ENCODE peak calls at places on chromosomes 16 and 17, in six cellular contexts. One of them, this sample, is unnamed.
A peak's percentile ranks its signal among the peaks of the same experiment; 100 is the strongest.

GRCh38 chr17:46978489-46979022 is 497 bp downstream of the RPRML start:
- DNase-seq in uterus: no peak
- DNase-seq in esophagus squamous epithelium: no peak
- DNase-seq in GM12892: no peak
- DNase-seq in H54: no peak
- DNase-seq in suprapubic skin: no peak
- DNase-seq in this sample: no peak

GRCh38 chr17:79114455-79115301 is 40.1 kb downstream of the ENGASE start:
- DNase-seq in suprapubic skin: no peak
- DNase-seq in uterus: peak; percentile 30
- DNase-seq in H54: no peak
- DNase-seq in esophagus squamous epithelium: no peak
- DNase-seq in GM12892: no peak
- DNase-seq in this sample: peak; percentile 86

GRCh38 chr16:69494993-69495392 is 70.6 kb downstream of the CYB5B start:
- DNase-seq in H54: no peak
- DNase-seq in uterus: no peak
- DNase-seq in GM12892: no peak
- DNase-seq in esophagus squamous epithelium: no peak
- DNase-seq in suprapubic skin: no peak
- DNase-seq in this sample: no peak

GRCh38 chr16:85992779-85993178 is 93.8 kb downstream of the IRF8 start:
- DNase-seq in uterus: no peak
- DNase-seq in suprapubic skin: no peak
- DNase-seq in GM12892: no peak
- DNase-seq in esophagus squamous epithelium: no peak
- DNase-seq in H54: no peak
- DNase-seq in this sample: no peak

GRCh38 chr16:67110136-67110847 is 551 bp downstream of the PHAF1 start:
- DNase-seq in H54: no peak
- DNase-seq in uterus: no peak
- DNase-seq in GM12892: no peak
- DNase-seq in suprapubic skin: no peak
- DNase-seq in esophagus squamous epithelium: no peak
- DNase-seq in this sample: no peak

GRCh38 chr17:48542956-48543853 is 1.7 kb downstream of the HOXB2 start:
- DNase-seq in H54: no peak
- DNase-seq in GM12892: peak; percentile 71
- DNase-seq in suprapubic skin: no peak
- DNase-seq in uterus: no peak
- DNase-seq in esophagus squamous epithelium: no peak
- DNase-seq in this sample: no peak

GRCh38 chr16:4309102-4309832 is 6.6 kb upstream of the GLIS2 start:
- DNase-seq in H54: no peak
- DNase-seq in suprapubic skin: no peak
- DNase-seq in esophagus squamous epithelium: no peak
- DNase-seq in GM12892: no peak
- DNase-seq in uterus: no peak
- DNase-seq in this sample: no peak

GRCh38 chr17:77042688-77043330 is 98.0 kb upstream of the SEC14L1 start:
- DNase-seq in suprapubic skin: no peak
- DNase-seq in H54: no peak
- DNase-seq in uterus: no peak
- DNase-seq in esophagus squamous epithelium: no peak
- DNase-seq in GM12892: no peak
- DNase-seq in this sample: no peak

GRCh38 chr16:72811188-72811720 is 236.7 kb downstream of the ZFHX3 start:
- DNase-seq in esophagus squamous epithelium: no peak
- DNase-seq in GM12892: no peak
- DNase-seq in suprapubic skin: no peak
- DNase-seq in uterus: no peak
- DNase-seq in H54: no peak
- DNase-seq in this sample: no peak

GRCh38 chr17:19744492-19744891 is 3.6 kb downstream of the ALDH3A1 start:
- DNase-seq in H54: no peak
- DNase-seq in GM12892: no peak
- DNase-seq in uterus: no peak
- DNase-seq in esophagus squamous epithelium: no peak
- DNase-seq in suprapubic skin: no peak
- DNase-seq in this sample: no peak

GRCh38 chr16:57089406-57089805 is 3.0 kb upstream of the CPNE2 start:
- DNase-seq in H54: no peak
- DNase-seq in uterus: no peak
- DNase-seq in esophagus squamous epithelium: no peak
- DNase-seq in suprapubic skin: no peak
- DNase-seq in GM12892: no peak
- DNase-seq in this sample: no peak

GRCh38 chr17:36697907-36698526 is 96.6 kb downstream of the MRM1 start:
- DNase-seq in H54: no peak
- DNase-seq in esophagus squamous epithelium: no peak
- DNase-seq in uterus: no peak
- DNase-seq in suprapubic skin: no peak
- DNase-seq in GM12892: no peak
- DNase-seq in this sample: no peak

GRCh38 chr16:66511615-66512500 is 38.1 kb downstream of the TK2 start:
- DNase-seq in uterus: no peak
- DNase-seq in esophagus squamous epithelium: no peak
- DNase-seq in GM12892: no peak
- DNase-seq in H54: peak; percentile 64
- DNase-seq in suprapubic skin: no peak
- DNase-seq in this sample: peak; percentile 53

GRCh38 chr17:54277868-54278267 is 455.1 kb downstream of the KIF2B start:
- DNase-seq in esophagus squamous epithelium: no peak
- DNase-seq in H54: no peak
- DNase-seq in GM12892: no peak
- DNase-seq in suprapubic skin: no peak
- DNase-seq in uterus: no peak
- DNase-seq in this sample: no peak

GRCh38 chr17:46139365-46140210 is 53.6 kb downstream of the KANSL1 start:
- DNase-seq in H54: no peak
- DNase-seq in suprapubic skin: no peak
- DNase-seq in uterus: no peak
- DNase-seq in esophagus squamous epithelium: no peak
- DNase-seq in GM12892: no peak
- DNase-seq in this sample: no peak

GRCh38 chr17:69500911-69501429 is 86.5 kb downstream of the MAP2K6 start:
- DNase-seq in uterus: no peak
- DNase-seq in suprapubic skin: no peak
- DNase-seq in H54: no peak
- DNase-seq in GM12892: no peak
- DNase-seq in esophagus squamous epithelium: no peak
- DNase-seq in this sample: peak; percentile 15

GRCh38 chr17:4536259-4536741 is 18.9 kb downstream of the MYBBP1A start:
- DNase-seq in uterus: peak; percentile 39
- DNase-seq in H54: no peak
- DNase-seq in esophagus squamous epithelium: no peak
- DNase-seq in suprapubic skin: no peak
- DNase-seq in GM12892: no peak
- DNase-seq in this sample: no peak
- TF ChIP-seq POLR2A in uterus: no peak
- TF ChIP-seq POLR2A in H54: no peak
- TF ChIP-seq POLR2A in esophagus squamous epithelium: no peak
- TF ChIP-seq POLR2A in suprapubic skin: no peak
- TF ChIP-seq POLR2A in GM12892: no peak
- TF ChIP-seq POLR2A in this sample: no peak

DNA sequence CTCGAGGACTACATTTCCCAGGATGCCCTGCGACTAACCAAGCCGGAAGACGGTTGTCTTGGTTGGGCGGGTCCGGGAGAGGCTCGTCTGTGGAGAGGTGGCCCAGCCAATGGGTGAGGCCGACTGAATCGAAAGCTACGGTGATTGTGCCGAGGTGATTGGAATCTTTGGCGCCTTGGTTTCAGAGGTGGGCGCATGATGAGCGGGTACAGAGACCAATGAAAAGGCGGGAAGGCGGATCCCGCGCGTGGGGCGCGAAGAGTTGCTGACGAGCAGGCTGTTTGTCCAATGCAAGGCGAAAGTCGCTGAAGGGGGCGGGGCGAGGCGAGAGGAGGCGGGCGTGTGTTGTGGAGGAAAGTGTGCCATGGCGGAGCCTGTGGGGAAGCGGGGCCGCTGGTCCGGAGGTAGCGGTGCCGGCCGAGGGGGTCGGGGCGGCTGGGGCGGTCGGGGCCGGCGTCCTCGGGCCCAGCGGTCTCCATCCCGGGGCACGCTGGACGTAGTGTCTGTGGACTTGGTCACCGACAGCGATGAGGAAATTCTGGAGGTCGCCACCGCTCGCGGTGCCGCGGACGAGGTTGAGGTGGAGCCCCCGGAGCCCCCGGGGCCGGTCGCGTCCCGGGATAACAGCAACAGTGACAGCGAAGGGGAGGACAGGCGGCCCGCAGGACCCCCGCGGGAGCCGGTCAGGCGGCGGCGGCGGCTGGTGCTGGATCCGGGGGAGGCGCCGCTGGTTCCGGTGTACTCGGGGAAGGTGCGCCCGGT is at the start of gene NFATC2IP:
- DNase-seq in uterus: peak; percentile 100
- DNase-seq in GM12892: peak; percentile 97
- DNase-seq in H54: peak; percentile 98
- DNase-seq in suprapubic skin: peak; percentile 100
- DNase-seq in esophagus squamous epithelium: peak; percentile 97
- DNase-seq in this sample: peak; percentile 100
- TF ChIP-seq POLR2A in uterus: peak; percentile 20
- TF ChIP-seq POLR2A in GM12892: peak; percentile 88
- TF ChIP-seq POLR2A in H54: peak; percentile 78
- TF ChIP-seq POLR2A in suprapubic skin: no peak
- TF ChIP-seq POLR2A in esophagus squamous epithelium: no peak
- TF ChIP-seq POLR2A in this sample: peak; percentile 73

GRCh38 chr16:68242926-68243858 is 2.0 kb upstream of the PLA2G15 start:
- DNase-seq in H54: no peak
- DNase-seq in uterus: no peak
- DNase-seq in GM12892: no peak
- DNase-seq in suprapubic skin: no peak
- DNase-seq in esophagus squamous epithelium: no peak
- DNase-seq in this sample: no peak

GRCh38 chr16:68246121-68246520 is 948 bp downstream of the PLA2G15 start:
- DNase-seq in H54: no peak
- DNase-seq in suprapubic skin: no peak
- DNase-seq in uterus: no peak
- DNase-seq in esophagus squamous epithelium: no peak
- DNase-seq in GM12892: no peak
- DNase-seq in this sample: no peak

GRCh38 chr16:68246671-68247070 is 1.5 kb downstream of the PLA2G15 start:
- DNase-seq in uterus: no peak
- DNase-seq in esophagus squamous epithelium: no peak
- DNase-seq in suprapubic skin: no peak
- DNase-seq in GM12892: no peak
- DNase-seq in H54: no peak
- DNase-seq in this sample: no peak

GRCh38 chr16:68244481-68244902 is 681 bp upstream of the PLA2G15 start:
- DNase-seq in uterus: no peak
- DNase-seq in esophagus squamous epithelium: no peak
- DNase-seq in GM12892: no peak
- DNase-seq in suprapubic skin: no peak
- DNase-seq in H54: no peak
- DNase-seq in this sample: no peak

GRCh38 chr16:68244903-68245853 is at the start of gene PLA2G15:
- DNase-seq in H54: peak; percentile 83
- DNase-seq in uterus: peak; percentile 97
- DNase-seq in suprapubic skin: peak; percentile 98
- DNase-seq in esophagus squamous epithelium: peak; percentile 80
- DNase-seq in GM12892: peak; percentile 98
- DNase-seq in this sample: peak; percentile 95
- TF ChIP-seq POLR2A in H54: peak; percentile 56
- TF ChIP-seq POLR2A in uterus: peak; percentile 71
- TF ChIP-seq POLR2A in suprapubic skin: no peak
- TF ChIP-seq POLR2A in esophagus squamous epithelium: no peak
- TF ChIP-seq POLR2A in GM12892: peak; percentile 68
- TF ChIP-seq POLR2A in this sample: peak; percentile 78

GRCh38 chr17:2687074-2687418 is 24.5 kb downstream of the CLUH start:
- DNase-seq in suprapubic skin: no peak
- DNase-seq in uterus: no peak
- DNase-seq in esophagus squamous epithelium: no peak
- DNase-seq in H54: no peak
- DNase-seq in GM12892: no peak
- DNase-seq in this sample: no peak

GRCh38 chr17:2682304-2682938 is 29.1 kb downstream of the CLUH start:
- DNase-seq in GM12892: no peak
- DNase-seq in uterus: no peak
- DNase-seq in esophagus squamous epithelium: no peak
- DNase-seq in suprapubic skin: no peak
- DNase-seq in H54: no peak
- DNase-seq in this sample: no peak

GRCh38 chr17:2685696-2686095 is 25.9 kb downstream of the CLUH start:
- DNase-seq in H54: no peak
- DNase-seq in uterus: no peak
- DNase-seq in esophagus squamous epithelium: no peak
- DNase-seq in suprapubic skin: no peak
- DNase-seq in GM12892: no peak
- DNase-seq in this sample: no peak

GRCh38 chr17:2683912-2684311 is 27.7 kb downstream of the CLUH start:
- DNase-seq in suprapubic skin: no peak
- DNase-seq in uterus: no peak
- DNase-seq in H54: no peak
- DNase-seq in GM12892: no peak
- DNase-seq in esophagus squamous epithelium: no peak
- DNase-seq in this sample: peak; percentile 61

GRCh38 chr17:2684549-2684948 is 27.0 kb downstream of the CLUH start:
- DNase-seq in esophagus squamous epithelium: no peak
- DNase-seq in suprapubic skin: no peak
- DNase-seq in GM12892: no peak
- DNase-seq in H54: no peak
- DNase-seq in uterus: no peak
- DNase-seq in this sample: no peak
- TF ChIP-seq POLR2A in esophagus squamous epithelium: no peak
- TF ChIP-seq POLR2A in suprapubic skin: no peak
- TF ChIP-seq POLR2A in GM12892: no peak
- TF ChIP-seq POLR2A in H54: no peak
- TF ChIP-seq POLR2A in uterus: no peak
- TF ChIP-seq POLR2A in this sample: no peak

GRCh38 chr17:42459256-42459982 is 741 bp downstream of the ATP6V0A1 start:
- DNase-seq in esophagus squamous epithelium: no peak
- DNase-seq in uterus: peak; percentile 58
- DNase-seq in GM12892: no peak
- DNase-seq in H54: no peak
- DNase-seq in suprapubic skin: no peak
- DNase-seq in this sample: peak; percentile 53

GRCh38 chr17:42453544-42453943 is 5.1 kb upstream of the ATP6V0A1 start:
- DNase-seq in uterus: no peak
- DNase-seq in suprapubic skin: no peak
- DNase-seq in GM12892: no peak
- DNase-seq in H54: no peak
- DNase-seq in esophagus squamous epithelium: no peak
- DNase-seq in this sample: no peak

GRCh38 chr17:42457107-42457787 is 1.4 kb upstream of the ATP6V0A1 start:
- DNase-seq in esophagus squamous epithelium: no peak
- DNase-seq in suprapubic skin: no peak
- DNase-seq in GM12892: no peak
- DNase-seq in uterus: no peak
- DNase-seq in H54: no peak
- DNase-seq in this sample: no peak

GRCh38 chr17:42458497-42459255 is at the start of gene ATP6V0A1:
- DNase-seq in esophagus squamous epithelium: peak; percentile 43
- DNase-seq in H54: peak; percentile 81
- DNase-seq in uterus: peak; percentile 95
- DNase-seq in suprapubic skin: peak; percentile 98
- DNase-seq in GM12892: peak; percentile 79
- DNase-seq in this sample: peak; percentile 93

GRCh38 chr17:42456223-42457106 is 2.2 kb upstream of the ATP6V0A1 start:
- DNase-seq in esophagus squamous epithelium: no peak
- DNase-seq in uterus: no peak
- DNase-seq in suprapubic skin: no peak
- DNase-seq in GM12892: no peak
- DNase-seq in H54: no peak
- DNase-seq in this sample: no peak
- TF ChIP-seq POLR2A in esophagus squamous epithelium: no peak
- TF ChIP-seq POLR2A in uterus: no peak
- TF ChIP-seq POLR2A in suprapubic skin: no peak
- TF ChIP-seq POLR2A in GM12892: no peak
- TF ChIP-seq POLR2A in H54: no peak
- TF ChIP-seq POLR2A in this sample: no peak

This sample was measured in prostate gland.